ENCODE peak calls at places on chromosome 6, in six cellular contexts. J is colonic mucosa, I is endothelial cell of umbilical vein, A is astrocyte of the spinal cord, Q is HCEC 1CT, N is nephron progenitor cell. L is an unnamed sample.

GRCh38 chr6:112338310-112338709 is 8.8 kb upstream of the RFPL4B start:
- DNase-seq in J (no peak), Q (no peak), N (no peak), A (no peak), I (no peak), L (no peak)

GRCh38 chr6:5030596-5031136 is 26.8 kb upstream of the RPP40 start:
- DNase-seq in J (peak), Q (peak), N (peak), A (peak), I (peak), L (peak)

GRCh38 chr6:119173249-119174084 is 95.0 kb upstream of the FAM184A start:
- DNase-seq in J (no peak), I (no peak), N (no peak), Q (no peak), A (no peak), L (no peak)

GRCh38 chr6:105560611-105561066 is 157.8 kb upstream of the PREP start:
- DNase-seq in Q (peak), J (no peak), I (no peak), N (no peak), A (peak), L (no peak)

GRCh38 chr6:331622-332521 is 39.6 kb downstream of the DUSP22 start:
- DNase-seq in A (peak), Q (no peak), J (no peak), N (no peak), I (no peak), L (no peak)

GRCh38 chr6:134551245-134551960 is 233.5 kb upstream of the SGK1 start:
- DNase-seq in A (peak), J (no peak), I (peak), Q (peak), N (no peak), L (peak)

GRCh38 chr6:6811151-6812002 is 222.9 kb downstream of the LY86 start:
- DNase-seq in J (peak), A (peak), Q (peak), I (peak), N (no peak), L (peak)

GRCh38 chr6:132900849-132901248 is 86.5 kb downstream of the RPS12 start:
- DNase-seq in J (no peak), A (no peak), I (no peak), N (no peak), Q (no peak), L (no peak)

GRCh38 chr6:168908887-168909286 is 344.8 kb downstream of the THBS2 start:
- DNase-seq in Q (peak), A (peak), J (no peak), I (no peak), N (no peak), L (no peak)

GRCh38 chr6:90103056-90103793 is 193.4 kb downstream of the BACH2 start:
- DNase-seq in N (no peak), A (peak), J (no peak), Q (no peak), I (no peak), L (peak)

GRCh38 chr6:148967128-148967527 is 220.3 kb downstream of the UST start:
- DNase-seq in A (no peak), I (no peak), N (no peak), J (no peak), Q (no peak), L (no peak)

GRCh38 chr6:128412680-128413079 is 107.7 kb downstream of the PTPRK start:
- DNase-seq in I (no peak), J (no peak), Q (no peak), N (no peak), A (no peak), L (no peak)

GRCh38 chr6:7939186-7939863 is 28.7 kb upstream of the TXNDC5 start:
- DNase-seq in J (no peak), A (peak), N (no peak), Q (no peak), I (peak), L (peak)

GRCh38 chr6:54719633-54720032 is 126.9 kb upstream of the FAM83B start:
- DNase-seq in I (no peak), J (no peak), Q (no peak), N (no peak), A (no peak), L (no peak)

GRCh38 chr6:151916075-151916474 is 108.6 kb downstream of the ESR1 start:
- DNase-seq in J (no peak), Q (peak), N (no peak), I (no peak), A (no peak), L (no peak)

GRCh38 chr6:82955841-82956240 is 109.8 kb downstream of the UBE3D start:
- DNase-seq in Q (peak), J (no peak), I (no peak), A (peak), N (no peak), L (no peak)

GRCh38 chr6:26021350-26022165 is 59.0 kb downstream of the TRIM38 start:
- DNase-seq in I (peak), N (peak), J (peak), A (peak), Q (peak), L (peak)

GRCh38 chr6:6738108-6738507 is 149.6 kb downstream of the LY86 start:
- DNase-seq in J (no peak), N (no peak), I (no peak), Q (no peak), A (no peak), L (no peak)

GRCh38 chr6:32096394-32097258 is 12.5 kb downstream of the TNXB start:
- DNase-seq in N (no peak), I (no peak), A (no peak), J (no peak), Q (no peak), L (no peak)

GRCh38 chr6:87176493-87176892 is 21.1 kb downstream of the ZNF292 start:
- DNase-seq in Q (no peak), I (no peak), N (no peak), J (no peak), A (no peak), L (no peak)

GRCh38 chr6:53330137-53330536 is 18.6 kb downstream of the ELOVL5 start:
- DNase-seq in J (no peak), Q (no peak), A (no peak), N (no peak), I (no peak), L (no peak)